ENCODE peak calls at places on chromosomes 6 and 20, in eight cellular contexts. G, T, O, U, Q, H, M and K are unnamed samples.

GRCh38 chr20:11549172-11550117 is 368.2 kb upstream of the BTBD3 start:
- DNase-seq in G (no peak), T (no peak), O (no peak), U (no peak), Q (no peak), H (no peak), M (no peak), K (no peak)

GRCh38 chr20:61628901-61629300 is 376.8 kb downstream of the CDH4 start:
- DNase-seq in G (no peak), T (no peak), O (no peak), U (no peak), Q (peak; percentile 23), H (no peak), M (no peak), K (no peak)

GRCh38 chr6:123888779-123889513 is 85.3 kb downstream of the NKAIN2 start:
- DNase-seq in G (no peak), T (no peak), O (no peak), U (no peak), Q (no peak), H (no peak), M (no peak), K (no peak)

GRCh38 chr6:155389130-155389529 is 66.5 kb downstream of the NOX3 start:
- DNase-seq in G (no peak), T (no peak), O (no peak), U (peak; percentile 17), Q (no peak), H (no peak), M (peak; percentile 79), K (no peak)

GRCh38 chr20:23528867-23529431 is 38.0 kb downstream of the CST8 start:
- DNase-seq in G (no peak), T (no peak), O (no peak), U (no peak), Q (no peak), H (no peak), M (no peak), K (no peak)

GRCh38 chr6:143336446-143337152 is 113.9 kb downstream of the ADAT2 start:
- DNase-seq in G (peak; percentile 28), T (no peak), O (no peak), U (peak; percentile 63), Q (no peak), H (no peak), M (peak; percentile 45), K (no peak)

GRCh38 chr6:33746036-33746600 is 587 bp downstream of the IP6K3 start:
- DNase-seq in G (peak; percentile 66), T (peak; percentile 13), O (no peak), U (peak; percentile 35), Q (peak; percentile 85), H (peak; percentile 31), M (peak; percentile 57), K (peak; percentile 75)

GRCh38 chr6:141783595-141783994 is 349.1 kb upstream of the GJE1 start:
- DNase-seq in G (no peak), T (no peak), O (no peak), U (no peak), Q (no peak), H (no peak), M (no peak), K (no peak)

GRCh38 chr20:55544638-55545037 is 460.7 kb downstream of the CBLN4 start:
- DNase-seq in G (no peak), T (no peak), O (no peak), U (no peak), Q (no peak), H (no peak), M (no peak), K (no peak)

GRCh38 chr20:33490023-33490933 is at the start of gene CBFA2T2:
- DNase-seq in G (no peak), T (peak; percentile 50), O (peak; percentile 11), U (peak; percentile 10), Q (no peak), H (no peak), M (peak; percentile 61), K (peak; percentile 86)

GRCh38 chr20:47688385-47689381 is 96.6 kb downstream of the SULF2 start:
- DNase-seq in G (peak; percentile 68), T (no peak), O (no peak), U (no peak), Q (no peak), H (no peak), M (no peak), K (no peak)

GRCh38 chr6:75723382-75723781 is 25.7 kb upstream of the MYO6 start:
- DNase-seq in G (peak; percentile 4), T (no peak), O (no peak), U (no peak), Q (no peak), H (no peak), M (no peak), K (no peak)

GRCh38 chr6:39867592-39867991 is 66.7 kb downstream of the MOCS1 start:
- DNase-seq in G (peak; percentile 57), T (no peak), O (no peak), U (no peak), Q (no peak), H (no peak), M (no peak), K (no peak)

GRCh38 chr6:128005009-128005408 is 104.2 kb upstream of the THEMIS start:
- DNase-seq in G (no peak), T (no peak), O (no peak), U (no peak), Q (no peak), H (no peak), M (peak; percentile 7), K (no peak)

GRCh38 chr20:33281550-33282146 is 1.4 kb upstream of the BPIFB1 start:
- DNase-seq in G (no peak), T (no peak), O (no peak), U (no peak), Q (peak; percentile 43), H (no peak), M (no peak), K (no peak)

GRCh38 chr6:151391471-151392428 is at the start of gene ZBTB2:
- DNase-seq in G (peak; percentile 95), T (peak; percentile 55), O (peak; percentile 48), U (peak; percentile 82), Q (peak; percentile 89), H (peak; percentile 36), M (peak; percentile 74), K (peak; percentile 85)

GRCh38 chr20:32277361-32278198 is at the start of gene KIF3B:
- DNase-seq in G (peak; percentile 94), T (peak; percentile 98), O (peak; percentile 84), U (peak; percentile 88), Q (peak; percentile 85), H (peak; percentile 89), M (peak; percentile 91), K (peak; percentile 97)

GRCh38 chr20:54468082-54468481 is 7.3 kb upstream of the DOK5 start:
- DNase-seq in G (no peak), T (no peak), O (no peak), U (no peak), Q (no peak), H (no peak), M (no peak), K (no peak)

GRCh38 chr6:131058236-131058635 is 4.8 kb downstream of the EPB41L2 start:
- DNase-seq in G (no peak), T (no peak), O (no peak), U (no peak), Q (no peak), H (no peak), M (no peak), K (no peak)

GRCh38 chr20:57037689-57038088 is 228.8 kb downstream of the BMP7 start:
- DNase-seq in G (no peak), T (no peak), O (no peak), U (no peak), Q (no peak), H (no peak), M (no peak), K (no peak)

GRCh38 chr6:106315765-106316375 is 9.7 kb downstream of the ATG5 start:
- DNase-seq in G (no peak), T (no peak), O (no peak), U (no peak), Q (no peak), H (peak; percentile 25), M (no peak), K (no peak)

GRCh38 chr6:131643262-131643631 is 6.1 kb downstream of the ENPP3 start:
- DNase-seq in G (no peak), T (no peak), O (no peak), U (no peak), Q (no peak), H (no peak), M (no peak), K (no peak)

GRCh38 chr20:62741701-62742491 is 33.3 kb downstream of the NTSR1 start:
- DNase-seq in G (no peak), T (no peak), O (no peak), U (no peak), Q (no peak), H (no peak), M (no peak), K (no peak)

GRCh38 chr20:20658871-20659415 is 53.5 kb downstream of the RALGAPA2 start:
- DNase-seq in G (no peak), T (no peak), O (no peak), U (no peak), Q (no peak), H (no peak), M (no peak), K (no peak)

GRCh38 chr6:136608991-136609390 is 58.8 kb upstream of the MAP7 start:
- DNase-seq in G (no peak), T (no peak), O (no peak), U (peak; percentile 84), Q (no peak), H (no peak), M (peak; percentile 75), K (peak; percentile 57)

GRCh38 chr6:14706378-14706929 is 539.4 kb upstream of the JARID2 start:
- DNase-seq in G (no peak), T (no peak), O (no peak), U (peak; percentile 95), Q (no peak), H (no peak), M (peak; percentile 99), K (peak; percentile 74)

GRCh38 chr20:60069626-60070025 is 111.4 kb downstream of the CDH26 start:
- DNase-seq in G (no peak), T (no peak), O (no peak), U (no peak), Q (no peak), H (no peak), M (no peak), K (no peak)

GRCh38 chr20:36339646-36340592 is 33.8 kb downstream of the DLGAP4 start:
- DNase-seq in G (no peak), T (no peak), O (no peak), U (no peak), Q (no peak), H (no peak), M (no peak), K (no peak)

GRCh38 chr6:165811512-165811911 is 148.5 kb upstream of the PDE10A start:
- DNase-seq in G (no peak), T (no peak), O (no peak), U (no peak), Q (no peak), H (no peak), M (no peak), K (no peak)

GRCh38 chr6:136249336-136249735 is 775 bp downstream of the MTFR2 start:
- DNase-seq in G (no peak), T (no peak), O (no peak), U (peak; percentile 18), Q (no peak), H (no peak), M (no peak), K (no peak)

GRCh38 chr6:108661430-108661829 is 100.7 kb downstream of the FOXO3 start:
- DNase-seq in G (no peak), T (no peak), O (no peak), U (peak; percentile 49), Q (no peak), H (no peak), M (peak; percentile 37), K (no peak)

GRCh38 chr6:96420294-96420693 is 101.3 kb upstream of the UFL1 start:
- DNase-seq in G (no peak), T (no peak), O (no peak), U (no peak), Q (no peak), H (no peak), M (no peak), K (no peak)

GRCh38 chr20:22824077-22824476 is 211.0 kb upstream of the SSTR4 start:
- DNase-seq in G (no peak), T (no peak), O (no peak), U (no peak), Q (no peak), H (no peak), M (peak; percentile 23), K (no peak)

GRCh38 chr6:17450825-17451224 is 57.4 kb downstream of the CAP2 start:
- DNase-seq in G (no peak), T (no peak), O (no peak), U (no peak), Q (no peak), H (no peak), M (no peak), K (no peak)